ENCODE peak calls at places on chromosomes 6 and 20, in five cellular contexts. One of them, this sample, is unnamed.

GRCh38 chr6:44059359-44060342 is 67.6 kb downstream of the MRPL14 start:
- DNase-seq in esophagus muscularis mucosa: no peak
- DNase-seq in A549: no peak
- DNase-seq in breast epithelium: peak
- DNase-seq in ovary: no peak
- DNase-seq in this sample: no peak

GRCh38 chr20:62778058-62778457 is 18.2 kb upstream of the MRGBP start:
- DNase-seq in esophagus muscularis mucosa: no peak
- DNase-seq in ovary: no peak
- DNase-seq in A549: no peak
- DNase-seq in breast epithelium: no peak
- DNase-seq in this sample: no peak

GRCh38 chr20:62929051-62929538 is 2.8 kb upstream of the DIDO1 start:
- DNase-seq in esophagus muscularis mucosa: no peak
- DNase-seq in ovary: peak
- DNase-seq in breast epithelium: peak
- DNase-seq in A549: no peak
- DNase-seq in this sample: peak

GRCh38 chr20:4512891-4513550 is 208.7 kb upstream of the PRND start:
- DNase-seq in A549: peak
- DNase-seq in breast epithelium: no peak
- DNase-seq in ovary: no peak
- DNase-seq in esophagus muscularis mucosa: no peak
- DNase-seq in this sample: no peak

GRCh38 chr6:152750694-152751093 is at the start of gene VIP:
- DNase-seq in A549: no peak
- DNase-seq in esophagus muscularis mucosa: no peak
- DNase-seq in ovary: no peak
- DNase-seq in breast epithelium: no peak
- DNase-seq in this sample: no peak

GRCh38 chr6:134414793-134415192 is 96.9 kb upstream of the SGK1 start:
- DNase-seq in esophagus muscularis mucosa: no peak
- DNase-seq in breast epithelium: no peak
- DNase-seq in ovary: no peak
- DNase-seq in A549: no peak
- DNase-seq in this sample: no peak

GRCh38 chr20:23156170-23156841 is 70.2 kb upstream of the CD93 start:
- DNase-seq in breast epithelium: no peak
- DNase-seq in ovary: no peak
- DNase-seq in esophagus muscularis mucosa: peak
- DNase-seq in A549: peak
- DNase-seq in this sample: peak

GRCh38 chr6:137233561-137234504 is 14.6 kb upstream of the IFNGR1 start:
- DNase-seq in breast epithelium: no peak
- DNase-seq in esophagus muscularis mucosa: peak
- DNase-seq in ovary: no peak
- DNase-seq in A549: peak
- DNase-seq in this sample: no peak

GRCh38 chr6:111031151-111031550 is 49.3 kb downstream of the RPF2 start:
- DNase-seq in esophagus muscularis mucosa: peak
- DNase-seq in ovary: no peak
- DNase-seq in breast epithelium: no peak
- DNase-seq in A549: no peak
- DNase-seq in this sample: no peak

GRCh38 chr6:131290955-131291354 is 155.7 kb downstream of the AKAP7 start:
- DNase-seq in breast epithelium: no peak
- DNase-seq in esophagus muscularis mucosa: no peak
- DNase-seq in A549: no peak
- DNase-seq in ovary: no peak
- DNase-seq in this sample: no peak

GRCh38 chr6:38209291-38209865 is 389.9 kb downstream of the ZFAND3 start:
- DNase-seq in A549: no peak
- DNase-seq in ovary: peak
- DNase-seq in esophagus muscularis mucosa: no peak
- DNase-seq in breast epithelium: no peak
- DNase-seq in this sample: no peak

GRCh38 chr20:4045741-4046140 is 30.4 kb upstream of the RNF24 start:
- DNase-seq in ovary: no peak
- DNase-seq in esophagus muscularis mucosa: no peak
- DNase-seq in breast epithelium: no peak
- DNase-seq in A549: no peak
- DNase-seq in this sample: no peak

GRCh38 chr6:112478036-112478435 is 130.9 kb downstream of the RFPL4B start:
- DNase-seq in esophagus muscularis mucosa: no peak
- DNase-seq in breast epithelium: no peak
- DNase-seq in ovary: no peak
- DNase-seq in A549: no peak
- DNase-seq in this sample: no peak

GRCh38 chr6:54595844-54596243 is 250.7 kb upstream of the FAM83B start:
- DNase-seq in breast epithelium: no peak
- DNase-seq in ovary: no peak
- DNase-seq in esophagus muscularis mucosa: no peak
- DNase-seq in A549: no peak
- DNase-seq in this sample: no peak

GRCh38 chr6:168103036-168103830 is 24.2 kb upstream of the FRMD1 start:
- DNase-seq in A549: no peak
- DNase-seq in esophagus muscularis mucosa: no peak
- DNase-seq in breast epithelium: no peak
- DNase-seq in ovary: peak
- DNase-seq in this sample: peak

DNA sequence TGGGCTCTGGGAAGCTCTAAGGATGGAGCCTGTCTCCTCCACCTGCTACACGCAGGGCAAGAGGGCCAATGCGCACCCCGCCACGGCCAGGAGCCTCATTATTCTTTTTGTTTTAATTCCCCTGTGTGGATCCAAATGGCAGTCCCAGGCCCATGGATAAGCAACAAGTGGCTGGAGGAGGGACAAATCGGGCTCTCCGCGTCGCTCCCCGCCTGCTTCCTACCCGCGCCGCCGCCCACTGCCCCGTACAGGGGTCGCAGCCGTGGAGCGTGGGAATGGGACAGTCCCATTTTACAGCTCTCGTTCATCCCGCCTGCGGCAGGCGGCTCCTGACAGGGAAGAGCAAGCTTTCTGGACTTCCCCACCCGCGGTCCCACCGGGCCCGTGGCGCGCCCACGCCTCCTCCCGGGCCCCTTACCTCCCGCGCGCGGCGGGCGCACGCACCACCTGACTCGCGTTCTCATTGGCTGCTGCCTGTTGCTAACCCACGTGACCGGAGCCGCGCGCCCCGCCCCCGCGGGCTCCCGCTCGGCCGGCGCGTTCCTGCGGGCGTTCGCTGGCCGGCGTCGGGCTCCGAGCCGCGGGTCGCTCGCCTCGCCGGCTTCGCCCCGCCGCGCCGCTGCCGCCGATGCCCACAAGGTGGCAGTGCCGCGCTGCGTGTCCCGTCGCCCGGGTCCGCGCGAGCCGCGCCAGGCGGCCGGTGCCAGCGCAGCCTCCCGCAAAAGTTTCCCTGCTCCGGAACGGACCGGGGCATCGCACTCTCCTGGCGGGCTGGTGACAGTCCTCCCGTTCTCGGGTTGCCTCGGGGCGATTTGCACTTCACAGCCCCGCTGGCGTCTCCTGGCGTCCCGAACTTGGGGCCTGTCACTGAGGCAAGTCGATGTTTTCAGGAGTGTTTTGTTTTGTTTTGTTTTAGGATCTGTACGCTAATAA is 93.4 kb downstream of the CD83 start:
- DNase-seq in A549: peak
- DNase-seq in breast epithelium: peak
- DNase-seq in ovary: peak
- DNase-seq in esophagus muscularis mucosa: peak
- DNase-seq in this sample: peak
- TF ChIP-seq POLR2A in A549: peak
- TF ChIP-seq POLR2A in breast epithelium: no peak
- TF ChIP-seq POLR2A in ovary: no peak
- TF ChIP-seq POLR2A in esophagus muscularis mucosa: peak
- TF ChIP-seq POLR2A in this sample: peak

GRCh38 chr20:44967207-44967807 is 995 bp downstream of the STK4 start:
- DNase-seq in esophagus muscularis mucosa: no peak
- DNase-seq in breast epithelium: no peak
- DNase-seq in A549: no peak
- DNase-seq in ovary: no peak
- DNase-seq in this sample: peak

GRCh38 chr20:44969320-44969879 is 3.1 kb downstream of the STK4 start:
- DNase-seq in breast epithelium: no peak
- DNase-seq in A549: no peak
- DNase-seq in ovary: no peak
- DNase-seq in esophagus muscularis mucosa: no peak
- DNase-seq in this sample: peak

GRCh38 chr20:44963325-44964215 is 2.7 kb upstream of the STK4 start:
- DNase-seq in A549: no peak
- DNase-seq in ovary: no peak
- DNase-seq in esophagus muscularis mucosa: no peak
- DNase-seq in breast epithelium: no peak
- DNase-seq in this sample: no peak

GRCh38 chr20:44965651-44966029 is 672 bp upstream of the STK4 start:
- DNase-seq in esophagus muscularis mucosa: no peak
- DNase-seq in ovary: no peak
- DNase-seq in breast epithelium: no peak
- DNase-seq in A549: no peak
- DNase-seq in this sample: no peak

GRCh38 chr20:44966030-44966961 is at the start of gene STK4:
- DNase-seq in ovary: peak
- DNase-seq in breast epithelium: peak
- DNase-seq in esophagus muscularis mucosa: peak
- DNase-seq in A549: peak
- DNase-seq in this sample: peak
- TF ChIP-seq POLR2A in ovary: peak
- TF ChIP-seq POLR2A in breast epithelium: peak
- TF ChIP-seq POLR2A in esophagus muscularis mucosa: peak
- TF ChIP-seq POLR2A in A549: peak
- TF ChIP-seq POLR2A in this sample: peak

DNA sequence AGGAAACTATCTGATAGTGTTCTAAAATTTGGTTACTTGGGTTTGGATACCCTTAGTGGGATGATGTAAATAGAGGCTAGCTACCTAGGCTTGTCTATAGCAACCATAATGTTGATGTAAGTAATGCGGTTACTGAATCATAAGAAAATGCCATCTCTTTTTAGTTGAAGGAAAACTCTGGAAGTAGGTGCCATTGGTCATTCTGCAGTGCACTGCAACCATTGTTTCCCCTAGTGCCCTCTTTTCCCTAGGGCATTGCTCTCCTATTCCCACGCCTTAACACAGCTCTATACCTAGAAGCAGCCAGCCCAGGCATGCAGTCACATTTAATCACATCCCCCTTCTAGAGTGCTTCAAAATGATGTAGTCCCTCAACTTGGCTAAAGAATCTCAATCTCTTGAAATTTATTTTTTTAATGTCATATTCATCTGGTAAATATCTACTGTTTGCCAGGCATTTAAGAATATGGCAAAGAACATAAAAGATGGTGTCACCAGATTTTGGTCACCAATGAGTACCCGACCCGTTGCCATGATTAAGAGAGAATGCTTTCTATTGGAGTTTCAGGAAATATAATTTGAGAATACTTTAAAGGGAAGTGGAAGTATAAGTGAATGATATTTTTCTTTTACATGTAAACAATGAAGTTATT is 10.4 kb downstream of the LOC128125822 start:
- DNase-seq in ovary: no peak
- DNase-seq in A549: no peak
- DNase-seq in esophagus muscularis mucosa: no peak
- DNase-seq in breast epithelium: no peak
- DNase-seq in this sample: no peak
- TF ChIP-seq POLR2A in ovary: no peak
- TF ChIP-seq POLR2A in A549: no peak
- TF ChIP-seq POLR2A in esophagus muscularis mucosa: no peak
- TF ChIP-seq POLR2A in breast epithelium: no peak
- TF ChIP-seq POLR2A in this sample: no peak

DNA sequence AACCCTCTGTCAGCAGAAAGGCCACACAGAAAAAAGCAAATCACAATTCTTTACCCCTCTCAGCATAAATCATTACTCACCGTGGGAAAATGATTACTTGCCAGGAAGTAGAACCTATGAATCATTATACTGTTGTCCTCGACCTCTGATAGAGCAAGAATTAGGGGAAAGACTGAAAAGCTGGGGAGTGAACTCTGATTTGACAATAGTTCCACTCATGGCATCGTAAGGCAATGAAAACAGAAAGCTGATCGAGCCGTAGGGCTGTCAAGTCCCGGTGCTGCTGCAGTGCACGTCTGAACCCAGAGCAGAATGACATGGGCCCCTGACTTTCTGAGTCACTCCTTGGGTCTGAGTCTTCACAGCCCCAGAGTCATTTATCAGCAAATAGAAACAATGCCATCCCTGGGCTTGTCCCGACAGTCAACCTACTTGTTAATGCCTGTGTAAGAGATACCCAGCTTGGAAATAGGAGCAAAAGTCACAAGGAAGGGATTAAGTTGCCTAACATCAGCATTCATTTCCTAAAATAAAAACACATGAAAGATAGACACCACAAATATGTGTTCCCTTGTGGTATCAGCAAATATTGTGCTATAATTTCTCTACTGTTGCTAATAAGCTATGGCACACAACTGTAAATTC is 224.8 kb upstream of the MARCKS start:
- DNase-seq in ovary: no peak
- DNase-seq in breast epithelium: peak
- DNase-seq in esophagus muscularis mucosa: no peak
- DNase-seq in A549: peak
- DNase-seq in this sample: no peak
- TF ChIP-seq POLR2A in ovary: no peak
- TF ChIP-seq POLR2A in breast epithelium: no peak
- TF ChIP-seq POLR2A in esophagus muscularis mucosa: no peak
- TF ChIP-seq POLR2A in A549: no peak
- TF ChIP-seq POLR2A in this sample: no peak

DNA sequence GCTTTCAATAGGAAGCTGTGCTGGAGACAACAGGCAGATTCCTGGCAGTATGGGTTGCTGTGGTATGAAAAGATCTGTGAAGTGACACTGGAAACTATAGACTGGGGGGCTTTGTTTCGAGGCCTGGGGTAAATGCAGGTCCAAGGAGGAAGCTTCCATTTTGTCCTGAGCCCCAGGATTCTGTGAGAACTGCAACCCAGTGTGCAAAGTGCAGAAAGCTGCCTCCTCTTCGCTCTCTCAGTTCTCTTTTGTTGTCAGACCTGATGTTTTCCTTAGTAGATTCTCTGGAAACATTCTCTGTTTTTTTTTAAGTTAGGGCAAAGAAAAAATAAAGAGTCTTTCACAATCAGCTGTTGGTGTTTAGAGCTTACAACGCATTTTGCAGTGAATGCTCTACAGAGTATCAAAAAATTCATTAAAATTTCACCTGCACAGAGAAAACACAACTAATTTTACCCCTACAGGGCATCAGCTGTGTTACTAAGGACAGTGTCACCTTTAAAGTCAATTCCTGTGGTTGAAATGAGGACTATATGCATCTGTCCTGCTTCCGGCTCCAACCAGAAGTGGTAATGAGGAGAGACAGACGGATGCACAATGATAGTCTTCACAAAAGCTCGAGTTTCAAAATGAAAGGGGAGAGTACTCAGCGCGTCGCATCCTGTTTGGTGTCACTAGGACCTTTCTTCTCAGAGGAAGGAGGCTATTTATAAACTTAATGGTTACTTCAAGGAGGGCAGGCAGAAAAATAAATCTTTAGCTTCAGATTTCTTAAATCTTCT is 86.7 kb downstream of the LYRM4 start:
- DNase-seq in esophagus muscularis mucosa: no peak
- DNase-seq in breast epithelium: no peak
- DNase-seq in ovary: no peak
- DNase-seq in A549: no peak
- DNase-seq in this sample: no peak
- TF ChIP-seq POLR2A in esophagus muscularis mucosa: no peak
- TF ChIP-seq POLR2A in breast epithelium: no peak
- TF ChIP-seq POLR2A in ovary: no peak
- TF ChIP-seq POLR2A in A549: no peak
- TF ChIP-seq POLR2A in this sample: no peak